ENCODE peak calls at places on chromosomes 3 and 15, in four cellular contexts. W is IMR-90, X is K562, N is keratinocyte. G is an unnamed sample.

GRCh38 chr15:38861108-38861507 is 296.5 kb upstream of the RASGRP1 start:
- DNase-seq in W (no peak), X (no peak), N (no peak), G (no peak)

GRCh38 chr3:172911142-172911541 is 160.6 kb downstream of the ECT2 start:
- DNase-seq in W (no peak), X (peak; percentile 13), N (no peak), G (no peak)

GRCh38 chr3:49966233-49966942 is 26.4 kb downstream of the RBM6 start:
- DNase-seq in W (no peak), X (no peak), N (peak; percentile 15), G (no peak)

GRCh38 chr3:158430448-158430847 is 140.5 kb upstream of the MLF1 start:
- DNase-seq in W (peak; percentile 16), X (no peak), N (no peak), G (no peak)

GRCh38 chr15:90595760-90596155 is 66.0 kb downstream of the CRTC3 start:
- DNase-seq in W (no peak), X (no peak), N (no peak), G (no peak)

GRCh38 chr3:69787436-69788168 is 48.3 kb downstream of the MITF start:
- DNase-seq in W (peak; percentile 83), X (no peak), N (no peak), G (peak; percentile 75)

GRCh38 chr15:98889930-98890695 is 117.5 kb downstream of the PGPEP1L start:
- DNase-seq in W (peak; percentile 95), X (no peak), N (no peak), G (peak; percentile 60)

GRCh38 chr3:129317876-129318275 is 39.2 kb downstream of the HMCES start:
- DNase-seq in W (no peak), X (no peak), N (no peak), G (no peak)

GRCh38 chr3:136952292-136952691 is 5.5 kb upstream of the IL20RB start:
- DNase-seq in W (peak; percentile 80), X (no peak), N (no peak), G (no peak)

GRCh38 chr3:184368116-184368803 is 6.8 kb downstream of the POLR2H start:
- DNase-seq in W (no peak), X (no peak), N (no peak), G (no peak)

GRCh38 chr3:10008588-10009344 is 17.5 kb upstream of the FANCD2 start:
- DNase-seq in W (peak; percentile 68), X (peak; percentile 88), N (no peak), G (peak; percentile 72)

GRCh38 chr3:43692085-43692484 is 1.3 kb downstream of the ABHD5 start:
- DNase-seq in W (no peak), X (peak; percentile 40), N (no peak), G (no peak)

GRCh38 chr15:66844747-66845145 is 142.7 kb downstream of the SMAD6 start:
- DNase-seq in W (no peak), X (no peak), N (no peak), G (no peak)

GRCh38 chr3:137304313-137305056 is 346.7 kb downstream of the IL20RB start:
- DNase-seq in W (no peak), X (no peak), N (no peak), G (no peak)

GRCh38 chr3:64873400-64873799 is 185.6 kb upstream of the ADAMTS9 start:
- DNase-seq in W (no peak), X (no peak), N (no peak), G (no peak)

GRCh38 chr15:45921376-45921775 is 286.5 kb downstream of the SQOR start:
- DNase-seq in W (no peak), X (no peak), N (no peak), G (peak; percentile 40)

GRCh38 chr3:81658322-81658997 is 103.0 kb downstream of the GBE1 start:
- DNase-seq in W (no peak), X (no peak), N (no peak), G (no peak)

GRCh38 chr3:85801955-85802354 is 843.2 kb downstream of the CADM2 start:
- DNase-seq in W (no peak), X (no peak), N (no peak), G (peak; percentile 4)

GRCh38 chr3:104763007-104763406 is 603.7 kb upstream of the ALCAM start:
- DNase-seq in W (peak; percentile 44), X (no peak), N (no peak), G (peak; percentile 61)

GRCh38 chr15:60005352-60006202 is 1.5 kb downstream of the FOXB1 start:
- DNase-seq in W (no peak), X (no peak), N (no peak), G (no peak)

GRCh38 chr15:48242531-48242930 is 36.4 kb downstream of the SLC12A1 start:
- DNase-seq in W (no peak), X (no peak), N (no peak), G (no peak)

GRCh38 chr15:88917764-88918163 is 4.6 kb upstream of the MFGE8 start:
- DNase-seq in W (no peak), X (no peak), N (no peak), G (no peak)

GRCh38 chr3:110752307-110752706 is 319.3 kb upstream of the NECTIN3 start:
- DNase-seq in W (peak; percentile 22), X (no peak), N (no peak), G (no peak)

GRCh38 chr3:158379517-158379916 is 191.5 kb upstream of the MLF1 start:
- DNase-seq in W (no peak), X (no peak), N (no peak), G (no peak)

GRCh38 chr3:100815583-100815982 is 106.3 kb downstream of the TFG start:
- DNase-seq in W (no peak), X (no peak), N (no peak), G (no peak)

GRCh38 chr3:171640520-171641412 is 169.5 kb downstream of the PLD1 start:
- DNase-seq in W (peak; percentile 56), X (no peak), N (no peak), G (peak; percentile 26)

GRCh38 chr15:88897456-88898194 is 2.3 kb upstream of the HAPLN3 start:
- DNase-seq in W (peak; percentile 71), X (peak; percentile 84), N (no peak), G (peak; percentile 84)

GRCh38 chr3:198109883-198110282 is 149.9 kb downstream of the LMLN start:
- DNase-seq in W (no peak), X (peak; percentile 29), N (no peak), G (no peak)

GRCh38 chr3:80014576-80014975 is 246.8 kb upstream of the ROBO1 start:
- DNase-seq in W (no peak), X (no peak), N (no peak), G (no peak)

GRCh38 chr15:56017920-56018319 is 24.5 kb upstream of the NEDD4 start:
- DNase-seq in W (no peak), X (no peak), N (no peak), G (no peak)

GRCh38 chr3:13276438-13277129 is 143.5 kb downstream of the NUP210 start:
- DNase-seq in W (no peak), X (no peak), N (no peak), G (no peak)

GRCh38 chr15:71458089-71458660 is 342.9 kb downstream of the THSD4 start:
- DNase-seq in W (no peak), X (no peak), N (no peak), G (peak; percentile 93)

GRCh38 chr3:40097507-40098117 is 211.9 kb upstream of the EIF1B start:
- DNase-seq in W (no peak), X (no peak), N (no peak), G (no peak)

GRCh38 chr3:40099875-40100274 is 209.6 kb upstream of the EIF1B start:
- DNase-seq in W (no peak), X (no peak), N (no peak), G (no peak)

GRCh38 chr3:40102182-40102581 is 207.3 kb upstream of the EIF1B start:
- DNase-seq in W (no peak), X (no peak), N (no peak), G (no peak)

DNA sequence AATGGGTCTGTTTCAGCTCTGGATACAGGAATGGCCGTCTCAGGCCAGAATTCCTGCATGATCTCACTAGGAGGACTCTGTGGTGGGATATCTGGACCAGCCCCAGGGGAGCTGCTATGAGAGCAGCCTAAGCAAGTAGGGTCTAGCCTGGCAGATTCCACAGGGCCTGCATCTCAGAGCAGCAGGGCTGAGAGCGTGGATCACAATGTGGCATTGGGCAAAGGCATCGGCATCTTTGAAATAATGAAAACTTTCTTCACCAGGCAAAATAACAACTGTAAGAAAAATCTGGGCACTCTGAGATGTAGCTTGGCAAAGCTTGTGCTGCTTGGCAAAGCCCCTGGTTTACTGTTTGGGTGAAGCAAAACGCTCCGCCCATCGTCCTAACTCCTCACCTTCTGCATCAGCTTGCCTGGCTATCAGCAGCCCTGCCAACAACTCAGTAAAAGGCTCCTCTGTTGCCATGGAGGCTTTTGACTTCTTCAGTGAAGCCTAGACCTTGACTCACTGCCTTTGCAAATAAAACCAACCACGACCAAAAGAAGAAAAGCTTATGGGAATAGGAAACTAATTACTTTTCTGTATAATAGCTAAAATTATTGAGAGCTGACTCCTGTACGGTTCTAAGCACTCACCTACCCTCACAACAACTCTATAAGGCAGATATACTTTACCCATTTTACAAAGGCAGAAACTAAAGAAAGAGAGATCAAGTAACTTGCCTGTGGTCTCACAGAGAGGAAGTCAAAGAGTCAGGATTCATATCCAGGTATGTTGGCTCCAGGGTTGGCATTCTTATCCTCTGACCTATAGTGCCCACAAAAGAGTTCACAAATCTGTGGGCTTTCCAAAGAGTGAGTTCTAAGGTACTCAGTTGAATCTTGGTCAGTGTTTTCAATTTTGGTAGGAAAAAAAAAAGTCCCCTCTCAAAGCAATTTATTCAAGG is 212.7 kb upstream of the EIF1B start:
- DNase-seq in W (no peak), X (no peak), N (no peak), G (no peak)
- H3K27ac ChIP-seq in W (no peak overlapping the region), X (no peak overlapping the region), N (peak overlapping the region; percentile 63), G (no peak overlapping the region)

GRCh38 chr3:76864375-76864774 is 175.5 kb upstream of the ROBO2 start:
- DNase-seq in W (no peak), X (no peak), N (no peak), G (no peak)
- H3K9me1 ChIP-seq in W (no peaks in the 10 kb centered on the region), X (no peaks in the 10 kb centered on the region), N (no peaks in the 10 kb centered on the region), G (no peaks in the 10 kb centered on the region)

DNA sequence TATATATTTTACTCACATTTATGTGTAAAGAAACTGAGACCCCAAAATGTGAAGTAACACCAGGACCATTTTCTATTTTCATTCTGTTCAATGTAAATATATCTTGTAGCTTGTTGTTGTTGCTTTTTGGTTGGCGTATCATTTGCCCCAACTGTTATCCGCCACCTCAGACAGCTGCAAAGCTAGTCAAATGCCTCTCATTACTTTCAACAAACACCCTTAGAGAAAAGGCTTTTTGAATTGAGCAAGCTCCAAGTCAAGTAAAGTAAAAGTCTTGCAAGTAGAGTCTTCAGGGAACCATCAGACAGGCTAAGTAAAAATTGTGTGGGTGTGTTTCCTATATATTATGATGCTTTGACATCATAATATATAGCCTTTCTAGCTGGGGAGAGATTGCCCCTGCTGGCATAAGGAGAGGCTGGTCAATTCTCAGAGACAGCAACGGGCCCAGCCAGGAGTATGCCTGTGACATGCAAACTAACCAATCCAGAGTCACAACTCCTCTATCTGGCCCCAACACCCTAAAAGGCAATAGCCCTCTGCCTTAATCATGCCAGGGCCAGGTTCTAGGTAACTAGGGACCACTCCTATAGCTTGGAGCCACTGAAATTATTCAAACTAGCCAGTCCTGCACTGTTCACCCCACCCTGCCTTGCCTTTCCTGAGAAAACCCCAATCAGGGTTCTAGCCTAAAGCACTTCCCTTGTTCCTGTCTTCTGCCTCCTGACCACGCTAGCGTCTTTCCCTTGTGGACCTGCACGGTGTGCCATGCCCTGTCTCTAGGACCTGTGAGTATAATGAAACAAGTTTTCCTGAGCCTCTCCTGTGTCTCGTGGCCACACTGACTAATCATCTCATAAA is 75.6 kb downstream of the RAD18 start:
- DNase-seq in W (no peak), X (no peak), N (no peak), G (no peak)
- H3K27ac ChIP-seq in W (peak overlapping the region; percentile 92), X (no peak overlapping the region), N (no peak overlapping the region), G (no peak overlapping the region)

GRCh38 chr3:22886394-22886793 is 316.7 kb upstream of the UBE2E2 start:
- DNase-seq in W (no peak), X (no peak), N (no peak), G (no peak)
- H3K9me1 ChIP-seq in W (no peaks in the 10 kb centered on the region), X (no peaks in the 10 kb centered on the region), N (no peaks in the 10 kb centered on the region), G (no peaks in the 10 kb centered on the region)

GRCh38 chr3:25555695-25556094 is 109.0 kb downstream of the TOP2B start:
- DNase-seq in W (no peak), X (no peak), N (no peak), G (peak; percentile 47)
- H3K27ac ChIP-seq in W (no peak overlapping the region), X (no peak overlapping the region), N (no peak overlapping the region), G (no peak overlapping the region)